ENCODE peak calls at places on chromosomes 2 and 18, in five cellular contexts. Q, I, J, W and F are unnamed samples.
A peak's percentile ranks its signal among the peaks of the same experiment; 100 is the strongest.

GRCh38 chr2:28296243-28296642 is 96.4 kb upstream of the FOSL2 start:
- DNase-seq in W (no peak), J (no peak), Q (no peak), I (no peak), F (peak; percentile 35)

GRCh38 chr2:84631047-84631446 is 114.7 kb downstream of the DNAH6 start:
- DNase-seq in Q (peak; percentile 59), W (no peak), I (no peak), J (peak; percentile 45), F (peak; percentile 47)

GRCh38 chr2:133937669-133938068 is 316.2 kb upstream of the MGAT5 start:
- DNase-seq in J (no peak), Q (no peak), I (no peak), W (no peak), F (no peak)

GRCh38 chr2:74573747-74574562 is 19.4 kb downstream of the DOK1 start:
- DNase-seq in J (no peak), I (no peak), Q (peak; percentile 66), W (no peak), F (peak; percentile 71)

GRCh38 chr2:196131949-196132925 is 39.1 kb downstream of the STK17B start:
- DNase-seq in Q (no peak), I (peak; percentile 30), J (no peak), W (no peak), F (peak; percentile 5)

GRCh38 chr2:26846881-26847662 is 860 bp upstream of the DPYSL5 start:
- DNase-seq in J (no peak), Q (no peak), I (peak; percentile 23), W (no peak), F (no peak)

GRCh38 chr18:1094408-1094807 is 189.7 kb downstream of the ADCYAP1 start:
- DNase-seq in J (no peak), I (no peak), Q (peak; percentile 46), W (no peak), F (peak; percentile 57)

GRCh38 chr18:23107718-23108117 is 27.6 kb upstream of the CABLES1 start:
- DNase-seq in W (no peak), Q (no peak), J (no peak), I (no peak), F (peak; percentile 51)

GRCh38 chr2:233115761-233116160 is 55.6 kb downstream of the INPP5D start:
- DNase-seq in Q (peak; percentile 15), W (no peak), J (peak; percentile 22), I (no peak), F (no peak)

GRCh38 chr2:21415234-21415633 is 291.5 kb downstream of the TDRD15 start:
- DNase-seq in W (no peak), Q (no peak), I (peak; percentile 56), J (peak; percentile 23), F (peak; percentile 4)

GRCh38 chr2:239913632-239914417 is 111.3 kb downstream of the NDUFA10 start:
- DNase-seq in W (no peak), I (no peak), J (no peak), Q (no peak), F (no peak)

GRCh38 chr2:196444442-196444841 is 195.1 kb upstream of the CCDC150 start:
- DNase-seq in I (no peak), Q (no peak), J (no peak), W (no peak), F (no peak)

GRCh38 chr2:189651284-189651683 is 10.0 kb upstream of the ASNSD1 start:
- DNase-seq in W (no peak), I (no peak), J (no peak), Q (no peak), F (no peak)

GRCh38 chr2:164868563-164869419 is 27.2 kb upstream of the COBLL1 start:
- DNase-seq in W (no peak), I (no peak), J (no peak), Q (no peak), F (no peak)

GRCh38 chr2:237092920-237093781 is 7.5 kb downstream of the COPS8 start:
- DNase-seq in W (no peak), Q (peak; percentile 87), J (peak; percentile 44), I (no peak), F (peak; percentile 86)

GRCh38 chr2:102268529-102269524 is 42.5 kb upstream of the IL1RL1 start:
- DNase-seq in J (no peak), W (no peak), Q (peak; percentile 92), I (no peak), F (no peak)

GRCh38 chr2:45045706-45046105 is 36.5 kb upstream of the SIX2 start:
- DNase-seq in J (no peak), I (no peak), W (no peak), Q (no peak), F (no peak)

GRCh38 chr18:31731628-31732027 is 29.1 kb downstream of the SLC25A52 start:
- DNase-seq in Q (no peak), I (no peak), J (peak; percentile 17), W (no peak), F (no peak)

GRCh38 chr18:10482985-10483949 is 28.8 kb downstream of the APCDD1 start:
- DNase-seq in W (no peak), I (no peak), Q (no peak), J (no peak), F (no peak)

GRCh38 chr18:53152478-53152877 is 812.5 kb downstream of the DCC start:
- DNase-seq in J (peak; percentile 9), Q (no peak), W (no peak), I (no peak), F (no peak)

GRCh38 chr18:74529378-74529777 is 4.9 kb upstream of the CNDP1 start:
- DNase-seq in I (no peak), J (no peak), W (no peak), Q (no peak), F (no peak)

GRCh38 chr2:38634684-38635083 is 31.2 kb upstream of the GALM start:
- DNase-seq in I (no peak), W (no peak), J (no peak), Q (no peak), F (no peak)

GRCh38 chr2:103959174-103960125 is 894.5 kb upstream of the POU3F3 start:
- DNase-seq in W (no peak), J (peak; percentile 71), I (peak; percentile 59), Q (no peak), F (peak; percentile 50)
- TF ChIP-seq CTCF in W (peak; percentile 43), J (no peak), I (peak; percentile 58), Q (peak; percentile 17), F (peak; percentile 65)

DNA sequence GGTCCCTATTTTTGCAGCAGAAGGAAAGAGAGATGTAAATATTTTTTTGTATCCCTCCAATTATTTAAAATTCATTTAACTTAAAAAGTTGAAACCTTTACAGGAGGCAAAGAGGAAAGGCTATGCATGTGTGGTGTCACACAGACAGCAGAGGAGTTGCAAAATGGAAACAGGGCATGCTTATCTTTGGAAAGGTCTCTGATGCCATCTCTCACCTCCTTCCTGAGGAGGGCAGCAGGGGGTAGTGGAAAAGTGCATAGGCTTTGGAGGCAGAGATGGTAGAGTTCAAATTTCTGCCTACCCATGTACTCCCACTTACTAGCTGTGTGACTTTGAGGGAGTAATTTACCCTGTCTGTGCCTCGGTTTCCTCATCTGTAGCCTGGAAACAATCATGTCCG is 99.6 kb upstream of the MCFD2 start:
- DNase-seq in W (no peak), I (no peak), Q (no peak), J (no peak), F (peak; percentile 40)
- TF ChIP-seq CTCF in W (no peak), I (no peak), Q (no peak), J (no peak), F (no peak)

GRCh38 chr2:238846503-238847431 is 1.1 kb upstream of the TWIST2 start:
- DNase-seq in J (no peak), Q (peak; percentile 38), W (peak; percentile 50), I (peak; percentile 49), F (no peak)
- TF ChIP-seq CTCF in J (peak; percentile 16), Q (no peak), W (no peak), I (no peak), F (no peak)

DNA sequence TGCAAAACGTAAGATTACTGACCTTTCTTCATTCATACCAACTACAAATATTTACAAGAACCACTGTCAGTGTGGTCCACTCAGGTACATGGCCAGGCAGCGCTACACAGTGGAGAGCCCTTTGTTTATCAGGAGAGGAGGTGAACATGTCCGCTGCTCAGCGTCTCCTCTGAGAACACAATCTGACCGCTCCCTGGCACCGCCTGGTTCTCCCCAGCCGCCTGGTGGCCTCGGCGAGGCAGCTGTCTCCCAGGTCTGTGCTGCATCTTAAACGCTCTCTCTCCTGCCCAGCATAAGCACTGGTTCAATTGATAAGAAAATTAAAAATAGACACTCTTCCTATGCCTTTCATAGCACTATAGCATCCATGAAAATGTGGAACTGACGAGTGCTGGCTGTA is 146.8 kb upstream of the PXDN start:
- DNase-seq in W (no peak), J (peak; percentile 80), Q (no peak), I (no peak), F (no peak)
- TF ChIP-seq CTCF in W (no peak), J (no peak), Q (no peak), I (no peak), F (no peak)